ENCODE peak calls at places on chromosomes 1 and 21, in ten cellular contexts. One of them, this sample, is unnamed.

GRCh38 chr1:92797961-92798360 is 13.1 kb upstream of the EVI5 start:
- DNase-seq in ovary: no peak
- DNase-seq in body of pancreas: no peak
- DNase-seq in lower leg skin: no peak
- DNase-seq in heart left ventricle: no peak
- DNase-seq in Peyer's patch: no peak
- DNase-seq in uterus: no peak
- DNase-seq in tibial nerve: no peak
- DNase-seq in IMR-90: peak; percentile 86
- DNase-seq in GM12891: no peak
- DNase-seq in this sample: no peak

GRCh38 chr1:1069711-1070676 is 4.1 kb downstream of the RNF223 start:
- DNase-seq in ovary: no peak
- DNase-seq in body of pancreas: no peak
- DNase-seq in lower leg skin: no peak
- DNase-seq in heart left ventricle: no peak
- DNase-seq in Peyer's patch: peak; percentile 54
- DNase-seq in uterus: no peak
- DNase-seq in tibial nerve: no peak
- DNase-seq in IMR-90: peak; percentile 29
- DNase-seq in GM12891: no peak
- DNase-seq in this sample: peak; percentile 38

GRCh38 chr21:41121785-41122415 is 46.1 kb upstream of the BACE2 start:
- DNase-seq in ovary: peak; percentile 21
- DNase-seq in body of pancreas: peak; percentile 91
- DNase-seq in lower leg skin: peak; percentile 97
- DNase-seq in heart left ventricle: peak; percentile 74
- DNase-seq in Peyer's patch: peak; percentile 92
- DNase-seq in uterus: peak; percentile 81
- DNase-seq in tibial nerve: peak; percentile 87
- DNase-seq in IMR-90: peak; percentile 63
- DNase-seq in GM12891: peak; percentile 35
- DNase-seq in this sample: peak; percentile 60

GRCh38 chr1:172273668-172274396 is 146.7 kb upstream of the C1orf105 start:
- DNase-seq in ovary: no peak
- DNase-seq in body of pancreas: no peak
- DNase-seq in lower leg skin: no peak
- DNase-seq in heart left ventricle: no peak
- DNase-seq in Peyer's patch: no peak
- DNase-seq in uterus: no peak
- DNase-seq in tibial nerve: no peak
- DNase-seq in IMR-90: no peak
- DNase-seq in GM12891: no peak
- DNase-seq in this sample: no peak

GRCh38 chr1:40638097-40639036 is 27.1 kb downstream of the RIMS3 start:
- DNase-seq in ovary: no peak
- DNase-seq in body of pancreas: no peak
- DNase-seq in lower leg skin: no peak
- DNase-seq in heart left ventricle: no peak
- DNase-seq in Peyer's patch: no peak
- DNase-seq in uterus: no peak
- DNase-seq in tibial nerve: no peak
- DNase-seq in IMR-90: no peak
- DNase-seq in GM12891: no peak
- DNase-seq in this sample: peak; percentile 60

GRCh38 chr1:109531826-109532364 is 7.8 kb upstream of the GPR61 start:
- DNase-seq in ovary: peak; percentile 30
- DNase-seq in body of pancreas: no peak
- DNase-seq in lower leg skin: no peak
- DNase-seq in heart left ventricle: no peak
- DNase-seq in Peyer's patch: no peak
- DNase-seq in uterus: no peak
- DNase-seq in tibial nerve: no peak
- DNase-seq in IMR-90: no peak
- DNase-seq in GM12891: no peak
- DNase-seq in this sample: no peak

GRCh38 chr1:20483833-20484525 is 2.0 kb downstream of the CAMK2N1 start:
- DNase-seq in ovary: peak; percentile 32
- DNase-seq in body of pancreas: peak; percentile 20
- DNase-seq in lower leg skin: no peak
- DNase-seq in heart left ventricle: no peak
- DNase-seq in Peyer's patch: no peak
- DNase-seq in uterus: no peak
- DNase-seq in tibial nerve: no peak
- DNase-seq in IMR-90: peak; percentile 22
- DNase-seq in GM12891: peak; percentile 33
- DNase-seq in this sample: no peak

GRCh38 chr1:57102957-57103356 is 137.1 kb upstream of the C8B start:
- DNase-seq in ovary: no peak
- DNase-seq in body of pancreas: no peak
- DNase-seq in lower leg skin: no peak
- DNase-seq in heart left ventricle: no peak
- DNase-seq in Peyer's patch: no peak
- DNase-seq in uterus: no peak
- DNase-seq in tibial nerve: no peak
- DNase-seq in IMR-90: no peak
- DNase-seq in GM12891: no peak
- DNase-seq in this sample: no peak

GRCh38 chr1:5769760-5770159 is 222.5 kb downstream of the NPHP4 start:
- DNase-seq in ovary: no peak
- DNase-seq in body of pancreas: no peak
- DNase-seq in lower leg skin: no peak
- DNase-seq in heart left ventricle: no peak
- DNase-seq in Peyer's patch: no peak
- DNase-seq in uterus: no peak
- DNase-seq in tibial nerve: no peak
- DNase-seq in IMR-90: no peak
- DNase-seq in GM12891: no peak
- DNase-seq in this sample: no peak

GRCh38 chr1:202844935-202845334 is 34.2 kb downstream of the PCAT6 start:
- DNase-seq in ovary: no peak
- DNase-seq in body of pancreas: no peak
- DNase-seq in lower leg skin: no peak
- DNase-seq in heart left ventricle: no peak
- DNase-seq in Peyer's patch: no peak
- DNase-seq in uterus: no peak
- DNase-seq in tibial nerve: no peak
- DNase-seq in IMR-90: peak; percentile 15
- DNase-seq in GM12891: no peak
- DNase-seq in this sample: no peak

GRCh38 chr1:37323486-37324377 is 150.6 kb upstream of the ZC3H12A start:
- DNase-seq in ovary: no peak
- DNase-seq in body of pancreas: no peak
- DNase-seq in lower leg skin: no peak
- DNase-seq in heart left ventricle: no peak
- DNase-seq in Peyer's patch: peak; percentile 61
- DNase-seq in uterus: no peak
- DNase-seq in tibial nerve: no peak
- DNase-seq in IMR-90: peak; percentile 3
- DNase-seq in GM12891: peak; percentile 63
- DNase-seq in this sample: peak; percentile 34

GRCh38 chr1:200857804-200858203 is 15.0 kb upstream of the GPR25 start:
- DNase-seq in ovary: no peak
- DNase-seq in body of pancreas: no peak
- DNase-seq in lower leg skin: no peak
- DNase-seq in heart left ventricle: no peak
- DNase-seq in Peyer's patch: no peak
- DNase-seq in uterus: no peak
- DNase-seq in tibial nerve: no peak
- DNase-seq in IMR-90: no peak
- DNase-seq in GM12891: no peak
- DNase-seq in this sample: no peak

GRCh38 chr1:54851406-54851805 is 35.6 kb downstream of the DHCR24 start:
- DNase-seq in ovary: no peak
- DNase-seq in body of pancreas: no peak
- DNase-seq in lower leg skin: peak; percentile 79
- DNase-seq in heart left ventricle: no peak
- DNase-seq in Peyer's patch: no peak
- DNase-seq in uterus: no peak
- DNase-seq in tibial nerve: no peak
- DNase-seq in IMR-90: no peak
- DNase-seq in GM12891: no peak
- DNase-seq in this sample: no peak
- TF ChIP-seq POLR2A in ovary: no peak
- TF ChIP-seq POLR2A in body of pancreas: no peak
- TF ChIP-seq POLR2A in lower leg skin: no peak
- TF ChIP-seq POLR2A in heart left ventricle: no peak
- TF ChIP-seq POLR2A in Peyer's patch: no peak
- TF ChIP-seq POLR2A in uterus: no peak
- TF ChIP-seq POLR2A in tibial nerve: no peak
- TF ChIP-seq POLR2A in IMR-90: no peak
- TF ChIP-seq POLR2A in GM12891: no peak
- TF ChIP-seq POLR2A in this sample: no peak

GRCh38 chr1:228073061-228073869 is 9.2 kb upstream of the ARF1 start:
- DNase-seq in ovary: no peak
- DNase-seq in body of pancreas: no peak
- DNase-seq in lower leg skin: peak; percentile 74
- DNase-seq in heart left ventricle: no peak
- DNase-seq in Peyer's patch: peak; percentile 41
- DNase-seq in uterus: no peak
- DNase-seq in tibial nerve: no peak
- DNase-seq in IMR-90: no peak
- DNase-seq in GM12891: no peak
- DNase-seq in this sample: no peak
- TF ChIP-seq POLR2A in ovary: no peak
- TF ChIP-seq POLR2A in body of pancreas: no peak
- TF ChIP-seq POLR2A in lower leg skin: no peak
- TF ChIP-seq POLR2A in heart left ventricle: no peak
- TF ChIP-seq POLR2A in Peyer's patch: no peak
- TF ChIP-seq POLR2A in uterus: no peak
- TF ChIP-seq POLR2A in tibial nerve: no peak
- TF ChIP-seq POLR2A in IMR-90: no peak
- TF ChIP-seq POLR2A in GM12891: no peak
- TF ChIP-seq POLR2A in this sample: no peak

GRCh38 chr1:230699716-230700115 is 14.2 kb downstream of the AGT start:
- DNase-seq in ovary: no peak
- DNase-seq in body of pancreas: no peak
- DNase-seq in lower leg skin: no peak
- DNase-seq in heart left ventricle: no peak
- DNase-seq in Peyer's patch: no peak
- DNase-seq in uterus: no peak
- DNase-seq in tibial nerve: no peak
- DNase-seq in IMR-90: no peak
- DNase-seq in GM12891: no peak
- DNase-seq in this sample: no peak
- TF ChIP-seq POLR2A in ovary: no peak
- TF ChIP-seq POLR2A in body of pancreas: no peak
- TF ChIP-seq POLR2A in lower leg skin: no peak
- TF ChIP-seq POLR2A in heart left ventricle: no peak
- TF ChIP-seq POLR2A in Peyer's patch: no peak
- TF ChIP-seq POLR2A in uterus: no peak
- TF ChIP-seq POLR2A in tibial nerve: no peak
- TF ChIP-seq POLR2A in IMR-90: no peak
- TF ChIP-seq POLR2A in GM12891: no peak
- TF ChIP-seq POLR2A in this sample: no peak

DNA sequence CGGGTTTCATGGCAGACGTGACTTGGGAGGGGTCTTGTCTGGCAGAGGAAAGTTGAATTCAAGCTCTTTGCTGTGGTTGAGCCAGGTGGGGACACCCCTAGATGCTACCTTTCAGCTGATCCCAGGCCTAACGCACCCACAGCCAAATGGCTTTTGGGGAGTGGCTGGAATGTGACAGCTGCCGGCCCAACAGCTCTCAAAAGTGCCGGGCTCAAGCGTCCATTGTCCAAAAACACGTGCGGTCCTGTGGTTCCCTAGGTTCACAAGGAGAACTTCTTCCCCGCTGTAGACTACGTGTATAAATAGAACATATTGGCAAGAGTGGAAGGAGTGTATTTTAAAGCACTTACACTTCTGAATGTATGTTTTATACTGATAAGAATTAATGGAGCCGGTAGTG is 87.1 kb upstream of the ARHGEF16 start:
- DNase-seq in ovary: no peak
- DNase-seq in body of pancreas: no peak
- DNase-seq in lower leg skin: no peak
- DNase-seq in heart left ventricle: no peak
- DNase-seq in Peyer's patch: no peak
- DNase-seq in uterus: no peak
- DNase-seq in tibial nerve: no peak
- DNase-seq in IMR-90: no peak
- DNase-seq in GM12891: no peak
- DNase-seq in this sample: no peak
- TF ChIP-seq POLR2A in ovary: no peak
- TF ChIP-seq POLR2A in body of pancreas: no peak
- TF ChIP-seq POLR2A in lower leg skin: no peak
- TF ChIP-seq POLR2A in heart left ventricle: no peak
- TF ChIP-seq POLR2A in Peyer's patch: no peak
- TF ChIP-seq POLR2A in uterus: no peak
- TF ChIP-seq POLR2A in tibial nerve: no peak
- TF ChIP-seq POLR2A in IMR-90: no peak
- TF ChIP-seq POLR2A in GM12891: no peak
- TF ChIP-seq POLR2A in this sample: no peak

DNA sequence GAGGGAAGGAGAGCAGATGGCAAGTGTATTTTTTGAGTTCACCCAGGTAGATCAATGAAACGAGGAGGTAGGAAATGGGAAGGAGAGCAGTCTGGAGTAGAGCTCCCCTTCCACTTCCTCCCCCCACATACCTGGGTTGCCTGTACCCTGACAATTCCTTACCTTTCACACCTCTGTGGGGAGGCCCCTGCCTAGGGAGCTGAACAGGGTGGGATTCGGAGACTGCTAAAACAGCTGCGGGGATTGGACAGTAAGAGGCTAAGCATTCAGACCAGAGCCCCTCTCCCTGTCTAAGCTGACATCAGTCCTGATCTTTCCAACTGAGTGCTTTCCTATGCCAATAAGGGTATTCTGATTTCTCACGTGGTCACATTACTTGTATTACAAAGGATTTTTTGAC is 14.5 kb downstream of the RCSD1 start:
- DNase-seq in ovary: no peak
- DNase-seq in body of pancreas: no peak
- DNase-seq in lower leg skin: peak; percentile 17
- DNase-seq in heart left ventricle: no peak
- DNase-seq in Peyer's patch: no peak
- DNase-seq in uterus: no peak
- DNase-seq in tibial nerve: no peak
- DNase-seq in IMR-90: no peak
- DNase-seq in GM12891: no peak
- DNase-seq in this sample: no peak
- TF ChIP-seq POLR2A in ovary: no peak
- TF ChIP-seq POLR2A in body of pancreas: no peak
- TF ChIP-seq POLR2A in lower leg skin: no peak
- TF ChIP-seq POLR2A in heart left ventricle: no peak
- TF ChIP-seq POLR2A in Peyer's patch: no peak
- TF ChIP-seq POLR2A in uterus: no peak
- TF ChIP-seq POLR2A in tibial nerve: no peak
- TF ChIP-seq POLR2A in IMR-90: no peak
- TF ChIP-seq POLR2A in GM12891: no peak
- TF ChIP-seq POLR2A in this sample: no peak

This sample was measured in erythroblast.